ENCODE peak calls at places on chromosomes 12 and 14, in six cellular contexts. W is stomach, S is colonic mucosa, Y is HL-60, G is BE2C, B is heart left ventricle. P is an unnamed sample.

GRCh38 chr14:103247169-103247606 is 86.8 kb upstream of the EIF5 start:
- DNase-seq in W (no peak), S (no peak), Y (no peak), G (no peak), B (no peak), P (no peak)

GRCh38 chr12:1920436-1920835 is 2.0 kb upstream of the CACNA2D4 start:
- DNase-seq in W (peak), S (peak), Y (no peak), G (no peak), B (no peak), P (no peak)

GRCh38 chr14:104755621-104756020 is 2.7 kb downstream of the SIVA1 start:
- DNase-seq in W (no peak), S (no peak), Y (no peak), G (no peak), B (no peak), P (no peak)

GRCh38 chr12:53217930-53218307 is 10.9 kb upstream of the ITGB7 start:
- DNase-seq in W (no peak), S (peak), Y (no peak), G (no peak), B (no peak), P (no peak)

GRCh38 chr14:21534576-21534975 is 8.4 kb upstream of the SALL2 start:
- DNase-seq in W (no peak), S (no peak), Y (peak), G (no peak), B (no peak), P (no peak)

GRCh38 chr14:98161366-98161765 is 1110.6 kb downstream of the BCL11B start:
- DNase-seq in W (no peak), S (no peak), Y (no peak), G (no peak), B (no peak), P (no peak)

GRCh38 chr14:37203423-37203822 is 5.7 kb downstream of the MIPOL1 start:
- DNase-seq in W (no peak), S (no peak), Y (peak), G (no peak), B (no peak), P (no peak)

GRCh38 chr14:74400328-74400727 is 25.7 kb downstream of the SYNDIG1L start:
- DNase-seq in W (no peak), S (no peak), Y (no peak), G (no peak), B (no peak), P (no peak)

GRCh38 chr14:96253140-96253539 is 2.9 kb upstream of the BDKRB1 start:
- DNase-seq in W (no peak), S (no peak), Y (no peak), G (no peak), B (no peak), P (no peak)

GRCh38 chr14:40464531-40464930 is 1032.3 kb upstream of the FBXO33 start:
- DNase-seq in W (no peak), S (no peak), Y (no peak), G (no peak), B (no peak), P (no peak)

GRCh38 chr12:55718650-55719275 is 1.4 kb upstream of the RDH5 start:
- DNase-seq in W (no peak), S (no peak), Y (no peak), G (no peak), B (no peak), P (no peak)
- H3K4me3 ChIP-seq in W (no peak), S (no peak), Y (no peak), G (no peak), B (no peak), P (no peak)

GRCh38 chr12:29405561-29405960 is 24.6 kb upstream of the ERGIC2 start:
- DNase-seq in W (no peak), S (no peak), Y (no peak), G (no peak), B (no peak), P (no peak)

GRCh38 chr12:29403991-29404390 is 23.0 kb upstream of the ERGIC2 start:
- DNase-seq in W (no peak), S (no peak), Y (no peak), G (no peak), B (no peak), P (no peak)

GRCh38 chr12:29396774-29397173 is 15.8 kb upstream of the ERGIC2 start:
- DNase-seq in W (no peak), S (no peak), Y (no peak), G (no peak), B (no peak), P (no peak)

GRCh38 chr12:29398495-29398894 is 17.5 kb upstream of the ERGIC2 start:
- DNase-seq in W (no peak), S (no peak), Y (no peak), G (no peak), B (no peak), P (no peak)

DNA sequence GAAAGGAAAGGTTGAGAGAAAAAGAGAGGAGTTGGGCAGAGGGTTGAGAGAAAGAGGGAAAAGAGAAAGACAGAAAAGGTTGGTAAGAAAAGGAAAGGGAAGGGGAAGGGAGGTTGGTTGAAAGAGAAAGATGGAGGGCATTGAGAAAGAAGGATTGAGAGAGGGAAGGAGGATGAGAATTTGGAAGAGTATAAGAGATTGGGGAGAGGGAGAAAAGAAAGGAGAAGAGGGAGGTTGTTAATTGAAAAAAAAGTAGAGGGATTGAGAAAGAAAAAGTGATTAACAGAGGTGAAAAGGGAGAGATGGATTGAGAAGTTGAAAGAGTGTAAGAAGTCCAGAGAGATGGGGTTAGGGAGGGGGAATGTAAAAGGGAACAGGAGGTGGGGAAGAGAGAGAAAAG is 21.5 kb upstream of the ERGIC2 start:
- DNase-seq in W (no peak), S (no peak), Y (no peak), G (no peak), B (no peak), P (no peak)
- TF ChIP-seq CTCF in W (no peak), S (no peak), Y (no peak), G (no peak), B (no peak), P (no peak)

GRCh38 chr12:120650249-120650690 is 9.8 kb downstream of the CABP1 start:
- DNase-seq in W (no peak), S (no peak), Y (no peak), G (no peak), B (no peak), P (no peak)

GRCh38 chr12:120647375-120647755 is 6.9 kb downstream of the CABP1 start:
- DNase-seq in W (no peak), S (no peak), Y (no peak), G (no peak), B (no peak), P (no peak)

GRCh38 chr12:120652671-120653435 is 12.4 kb downstream of the CABP1 start:
- DNase-seq in W (no peak), S (no peak), Y (no peak), G (no peak), B (no peak), P (no peak)

GRCh38 chr12:120651821-120652220 is 11.4 kb downstream of the CABP1 start:
- DNase-seq in W (no peak), S (no peak), Y (no peak), G (no peak), B (no peak), P (no peak)

DNA sequence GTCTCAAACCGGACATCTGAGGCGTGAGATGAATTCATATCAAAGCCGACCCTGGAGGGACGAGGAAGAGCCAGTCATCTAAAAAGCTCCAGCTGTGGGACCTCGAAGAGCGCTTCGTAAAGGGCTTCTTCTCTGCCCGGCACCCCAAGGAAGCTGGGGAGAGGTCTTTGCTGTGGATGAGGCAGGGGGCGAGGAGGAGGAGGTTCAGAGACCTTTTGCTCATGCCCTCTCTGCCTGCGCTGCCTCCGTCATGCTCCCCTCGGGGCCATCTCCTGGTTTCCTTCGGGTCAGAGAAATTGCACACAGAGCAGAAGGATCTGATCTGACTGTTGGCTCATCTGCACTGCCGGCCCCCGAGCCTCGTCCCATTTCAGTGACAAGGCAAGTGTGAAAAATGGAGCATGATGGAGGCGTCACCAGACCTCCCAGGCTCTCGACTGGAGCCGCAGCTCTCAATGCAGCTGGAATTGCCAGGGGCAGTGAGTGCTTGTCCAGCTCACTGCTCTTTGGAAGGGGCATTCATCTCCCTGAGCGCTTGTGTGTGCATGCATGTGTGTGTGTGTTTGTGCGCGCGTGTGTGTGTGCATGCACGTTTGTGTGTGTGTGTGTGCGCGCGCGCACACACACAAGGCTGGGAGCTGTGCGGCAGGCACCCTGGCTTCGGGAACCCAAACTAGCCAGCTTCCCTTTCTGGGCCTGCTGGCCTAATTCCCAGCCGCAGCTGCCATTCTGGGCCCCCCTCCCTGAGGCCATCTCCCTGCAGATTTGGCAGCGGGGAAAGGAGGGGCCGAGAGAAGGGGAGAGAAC is 9.2 kb downstream of the CABP1 start:
- DNase-seq in W (no peak), S (no peak), Y (peak), G (peak), B (no peak), P (no peak)
- H3K4me3 ChIP-seq in W (peak), S (no peak), Y (peak), G (peak), B (peak), P (peak)

GRCh38 chr12:81991868-81992267 is 232.7 kb upstream of the PPFIA2 start:
- DNase-seq in W (no peak), S (no peak), Y (no peak), G (no peak), B (no peak), P (no peak)

GRCh38 chr12:81987351-81987750 is 228.2 kb upstream of the PPFIA2 start:
- DNase-seq in W (no peak), S (no peak), Y (no peak), G (no peak), B (no peak), P (no peak)

GRCh38 chr12:81992461-81992860 is 233.3 kb upstream of the PPFIA2 start:
- DNase-seq in W (peak), S (no peak), Y (peak), G (no peak), B (no peak), P (no peak)
- TF ChIP-seq CTCF in W (no peak), S (no peak), Y (peak), G (peak), B (peak), P (no peak)

GRCh38 chr14:88385212-88386101 is at the start of gene SPATA7:
- DNase-seq in W (peak), S (peak), Y (peak), G (peak), B (peak), P (peak)

GRCh38 chr14:88386395-88386794 is 938 bp downstream of the SPATA7 start:
- DNase-seq in W (no peak), S (no peak), Y (no peak), G (no peak), B (no peak), P (no peak)

GRCh38 chr14:88380405-88380804 is 5.1 kb upstream of the SPATA7 start:
- DNase-seq in W (no peak), S (no peak), Y (no peak), G (no peak), B (no peak), P (no peak)

GRCh38 chr14:88388741-88389282 is 3.4 kb downstream of the SPATA7 start:
- DNase-seq in W (no peak), S (no peak), Y (no peak), G (no peak), B (no peak), P (no peak)

GRCh38 chr14:88384653-88385205 is 728 bp upstream of the SPATA7 start:
- DNase-seq in W (no peak), S (peak), Y (peak), G (no peak), B (no peak), P (no peak)
- H3K4me3 ChIP-seq in W (peak), S (peak), Y (peak), G (peak), B (peak), P (peak)

DNA sequence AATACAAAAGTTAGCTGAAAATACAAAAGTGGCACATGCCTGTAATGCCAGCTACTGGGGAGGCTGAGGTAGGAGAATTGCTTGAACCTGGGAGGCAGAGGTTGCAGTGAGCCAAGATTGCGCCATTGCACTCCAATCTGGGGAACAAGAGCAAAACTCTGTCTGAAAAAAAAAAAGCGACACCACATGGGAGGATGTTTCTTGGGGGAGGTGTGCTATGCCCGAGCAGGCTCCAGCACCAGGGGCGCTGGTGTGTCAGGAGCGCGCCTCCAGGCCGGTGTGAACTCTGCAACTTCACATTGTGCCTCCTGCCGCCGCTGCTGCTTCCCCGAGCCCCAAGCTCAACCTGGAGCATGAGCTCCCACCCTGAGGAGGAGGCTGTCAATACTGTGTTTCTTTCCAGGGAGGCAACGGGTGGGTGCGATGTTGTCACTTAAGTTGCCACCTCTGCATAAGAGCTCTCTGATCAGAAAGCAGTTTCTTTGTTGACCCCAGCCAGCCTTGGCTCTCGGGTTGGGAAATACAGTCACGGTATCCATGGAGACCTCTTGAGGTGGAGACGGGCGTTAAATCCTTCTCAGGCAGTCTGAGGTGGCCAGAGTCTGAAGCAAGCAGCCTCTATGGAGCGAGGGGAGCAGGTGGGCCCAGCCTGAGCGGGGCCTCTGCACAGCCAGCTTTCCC is 18.9 kb downstream of the DEGS2 start:
- DNase-seq in W (peak), S (peak), Y (peak), G (no peak), B (no peak), P (no peak)
- TF ChIP-seq CTCF in W (no peak), S (no peak), Y (peak), G (peak), B (no peak), P (no peak)